ENCODE peak calls at places on chromosome 9, in eight cellular contexts. J, K, N, S, P, W, Q and E are unnamed samples.

GRCh38 chr9:82418334-82418733 is 429.8 kb downstream of the SPATA31D1 start:
- DNase-seq in J (no peak), K (no peak), N (peak; percentile 56), S (no peak), P (no peak), W (no peak), Q (no peak), E (no peak)

GRCh38 chr9:83708515-83709158 is 879 bp upstream of the UBQLN1 start:
- DNase-seq in J (peak; percentile 61), K (peak; percentile 70), N (peak; percentile 65), S (peak; percentile 73), P (peak; percentile 70), W (peak; percentile 62), Q (peak; percentile 81), E (no peak)

GRCh38 chr9:20788526-20789421 is 104.7 kb downstream of the FOCAD start:
- DNase-seq in J (no peak), K (no peak), N (peak; percentile 44), S (no peak), P (no peak), W (peak; percentile 44), Q (no peak), E (no peak)

GRCh38 chr9:105158020-105158419 is 86.4 kb upstream of the SLC44A1 start:
- DNase-seq in J (no peak), K (no peak), N (no peak), S (no peak), P (no peak), W (no peak), Q (no peak), E (no peak)

GRCh38 chr9:477146-477545 is 262.5 kb downstream of the DOCK8 start:
- DNase-seq in J (no peak), K (no peak), N (no peak), S (no peak), P (no peak), W (no peak), Q (no peak), E (no peak)

GRCh38 chr9:84970432-84970831 is 300.9 kb downstream of the NTRK2 start:
- DNase-seq in J (no peak), K (no peak), N (peak; percentile 3), S (no peak), P (no peak), W (no peak), Q (no peak), E (no peak)

GRCh38 chr9:21450733-21451394 is 10.6 kb downstream of the IFNA1 start:
- DNase-seq in J (no peak), K (no peak), N (peak; percentile 62), S (no peak), P (no peak), W (peak; percentile 55), Q (no peak), E (no peak)

GRCh38 chr9:120713257-120714087 is 798 bp downstream of the MEGF9 start:
- DNase-seq in J (no peak), K (peak; percentile 44), N (no peak), S (peak; percentile 26), P (no peak), W (no peak), Q (no peak), E (no peak)

GRCh38 chr9:75906531-75906930 is 16.1 kb downstream of the PCSK5 start:
- DNase-seq in J (no peak), K (no peak), N (no peak), S (no peak), P (no peak), W (no peak), Q (no peak), E (no peak)

GRCh38 chr9:76761448-76761847 is 2.8 kb upstream of the PCA3 start:
- DNase-seq in J (no peak), K (no peak), N (peak; percentile 10), S (no peak), P (no peak), W (peak; percentile 26), Q (no peak), E (no peak)